ENCODE peak calls at places on chromosomes 16 and 17, in five cellular contexts. R is EL, H is MV-4-11, Q is cardiac muscle cell, W is GM23248. A is an unnamed sample.

GRCh38 chr17:80291691-80292487 is 31.2 kb downstream of the RNF213 start:
- DNase-seq in R (no peak), H (no peak), Q (no peak), W (no peak), A (no peak)

GRCh38 chr17:68906638-68907037 is 48.6 kb downstream of the ABCA8 start:
- DNase-seq in R (no peak), H (no peak), Q (peak; percentile 55), W (peak; percentile 26), A (peak; percentile 32)

GRCh38 chr17:58084317-58084981 is 1.2 kb downstream of the DYNLL2 start:
- DNase-seq in R (peak; percentile 25), H (no peak), Q (peak; percentile 23), W (peak; percentile 57), A (peak; percentile 54)

GRCh38 chr17:36665417-36665816 is 64.0 kb downstream of the MRM1 start:
- DNase-seq in R (peak; percentile 43), H (no peak), Q (no peak), W (no peak), A (no peak)

GRCh38 chr16:75506567-75506966 is 11.3 kb upstream of the CHST6 start:
- DNase-seq in R (peak; percentile 81), H (peak; percentile 97), Q (peak; percentile 94), W (peak; percentile 91), A (no peak)

GRCh38 chr17:2755941-2756724 is 6.7 kb upstream of the CCDC92B start:
- DNase-seq in R (no peak), H (no peak), Q (no peak), W (peak; percentile 26), A (peak; percentile 86)

GRCh38 chr17:35740997-35741931 is 9.8 kb downstream of the RASL10B start:
- DNase-seq in R (no peak), H (no peak), Q (peak; percentile 27), W (no peak), A (peak; percentile 70)

GRCh38 chr16:85881436-85881835 is 17.5 kb upstream of the IRF8 start:
- DNase-seq in R (no peak), H (no peak), Q (no peak), W (no peak), A (no peak)

GRCh38 chr16:86862596-86862995 is 284.2 kb downstream of the FOXL1 start:
- DNase-seq in R (no peak), H (no peak), Q (no peak), W (no peak), A (no peak)

GRCh38 chr17:7530294-7530900 is 18.5 kb upstream of the TNFSF12 start:
- DNase-seq in R (no peak), H (no peak), Q (no peak), W (no peak), A (no peak)

A was measured in neural progenitor cell.